ENCODE peak calls at places on chromosomes 7 and 10, in six cellular contexts. V, A, I, J, E and C are unnamed samples.

GRCh38 chr10:63429280-63429679 is 36.5 kb downstream of the JMJD1C start:
- DNase-seq in A (peak), V (no peak), I (no peak), E (peak), J (no peak), C (no peak)

GRCh38 chr10:123147635-123148413 is at the start of gene HMX2:
- DNase-seq in E (no peak), J (peak), V (peak), A (no peak), I (no peak), C (no peak)

GRCh38 chr10:6737758-6738463 is 157.8 kb upstream of the PRKCQ start:
- DNase-seq in J (no peak), V (no peak), I (no peak), E (peak), A (peak), C (no peak)

GRCh38 chr10:18608581-18608980 is 42.8 kb downstream of the NSUN6 start:
- DNase-seq in V (no peak), J (no peak), I (no peak), E (peak), A (no peak), C (no peak)

GRCh38 chr7:103003004-103003403 is 71.6 kb downstream of the FBXL13 start:
- DNase-seq in A (no peak), V (no peak), I (no peak), E (no peak), J (no peak), C (no peak)

GRCh38 chr7:63038987-63039386 is 959.7 kb upstream of the ZNF722 start:
- DNase-seq in V (no peak), E (no peak), J (no peak), I (no peak), A (no peak), C (no peak)

GRCh38 chr10:68543004-68543918 is 15.9 kb upstream of the SLC25A16 start:
- DNase-seq in J (peak), A (peak), I (no peak), V (no peak), E (peak), C (no peak)

GRCh38 chr7:109190766-109191165 is 621.1 kb downstream of the DNAJB9 start:
- DNase-seq in E (no peak), I (no peak), J (no peak), V (no peak), A (no peak), C (no peak)

GRCh38 chr10:124175701-124176100 is 82.3 kb upstream of the CHST15 start:
- DNase-seq in J (no peak), A (no peak), V (no peak), I (no peak), E (no peak), C (no peak)

GRCh38 chr7:133320887-133321286 is 68.0 kb downstream of the EXOC4 start:
- DNase-seq in I (no peak), A (no peak), J (no peak), V (no peak), E (no peak), C (no peak)

GRCh38 chr7:12884033-12884432 is 196.6 kb downstream of the ARL4A start:
- DNase-seq in V (no peak), J (no peak), A (peak), E (no peak), I (no peak), C (no peak)

GRCh38 chr10:6473901-6474370 is 106.1 kb downstream of the PRKCQ start:
- DNase-seq in E (no peak), V (no peak), J (peak), A (peak), I (no peak), C (no peak)

GRCh38 chr10:12720217-12720981 is 281.1 kb downstream of the CCDC3 start:
- DNase-seq in V (peak), J (no peak), E (peak), I (peak), A (peak), C (no peak)

GRCh38 chr10:11959966-11960365 is 82.6 kb downstream of the UPF2 start:
- DNase-seq in V (no peak), I (no peak), E (no peak), A (no peak), J (no peak), C (no peak)

GRCh38 chr10:102431452-102432124 is 786 bp downstream of the CUEDC2 start:
- DNase-seq in E (peak), I (no peak), J (peak), V (no peak), A (no peak), C (no peak)

GRCh38 chr10:117137911-117138642 is at the start of gene VAX1:
- DNase-seq in E (peak), A (no peak), V (no peak), I (no peak), J (no peak), C (no peak)

GRCh38 chr10:62231371-62231770 is 37.3 kb downstream of the RTKN2 start:
- DNase-seq in A (peak), E (peak), I (no peak), J (no peak), V (no peak), C (no peak)

GRCh38 chr10:53650794-53651193 is 878.2 kb upstream of the MBL2 start:
- DNase-seq in V (no peak), I (no peak), J (no peak), A (no peak), E (peak), C (no peak)

GRCh38 chr7:26375604-26376207 is 84.0 kb downstream of the SNX10 start:
- DNase-seq in E (no peak), I (no peak), J (no peak), V (no peak), A (no peak), C (no peak)
- H3K4me3 ChIP-seq in E (peak), I (peak), J (no peak), V (peak), A (no peak), C (no peak)

GRCh38 chr7:106065560-106066500 is 46.3 kb downstream of the SYPL1 start:
- DNase-seq in J (no peak), V (peak), I (peak), E (peak), A (peak), C (no peak)
- H3K4me3 ChIP-seq in J (no peak), V (no peak), I (peak), E (peak), A (peak), C (peak)

GRCh38 chr7:2405601-2406345 is 2.4 kb downstream of the CHST12 start:
- DNase-seq in V (no peak), I (peak), J (peak), A (no peak), E (no peak), C (no peak)
- H3K4me3 ChIP-seq in V (no peak), I (no peak), J (peak), A (no peak), E (no peak), C (no peak)

GRCh38 chr10:133004478-133004877 is 62.1 kb upstream of the CFAP46 start:
- DNase-seq in E (no peak), J (no peak), I (no peak), V (no peak), A (no peak), C (no peak)
- H3K4me3 ChIP-seq in E (no peak), J (no peak), I (no peak), V (no peak), A (no peak), C (no peak)